ENCODE peak calls at places on chromosomes 5 and 9, in eight cellular contexts. F is endothelial cell of umbilical vein; X is GM12878; Y is naive thymus-derived CD4-positive, alpha-beta T cell; E is tibial nerve; T is fibroblast of lung; W is hepatocyte; D is breast epithelium. S is an unnamed sample.
A peak's percentile ranks its signal among the peaks of the same experiment; 100 is the strongest.

GRCh38 chr5:113202904-113203716 is 226.5 kb downstream of the DCP2 start:
- DNase-seq in D (peak; percentile 68), X (no peak), W (peak; percentile 89), E (peak; percentile 20), T (peak; percentile 83), F (peak; percentile 42), Y (no peak), S (no peak)

GRCh38 chr9:107389617-107390071 is 99.9 kb downstream of the KLF4 start:
- DNase-seq in T (peak; percentile 12), Y (no peak), E (peak; percentile 42), D (peak; percentile 62), F (no peak), X (no peak), W (peak; percentile 78), S (no peak)

GRCh38 chr5:153496835-153497234 is 6.4 kb downstream of the GRIA1 start:
- DNase-seq in F (peak; percentile 69), E (no peak), T (peak; percentile 21), W (peak; percentile 45), D (no peak), X (no peak), Y (no peak), S (no peak)

GRCh38 chr5:61098251-61098650 is 64.0 kb downstream of the SMIM15 start:
- DNase-seq in W (no peak), D (no peak), X (no peak), Y (no peak), F (no peak), T (no peak), E (no peak), S (no peak)

GRCh38 chr9:99873531-99873930 is 32.9 kb upstream of the STX17 start:
- DNase-seq in X (no peak), F (no peak), W (no peak), T (peak; percentile 85), Y (no peak), E (no peak), D (no peak), S (no peak)

GRCh38 chr5:131977212-131977604 is 31.7 kb upstream of the MEIKIN start:
- DNase-seq in E (no peak), T (no peak), Y (no peak), F (peak; percentile 15), D (no peak), W (no peak), X (no peak), S (no peak)

GRCh38 chr5:115601709-115602584 is at the start of gene TICAM2:
- DNase-seq in E (peak; percentile 31), Y (peak; percentile 60), D (peak; percentile 52), W (peak; percentile 72), F (peak; percentile 57), T (peak; percentile 83), X (peak; percentile 77), S (peak; percentile 85)

GRCh38 chr9:121902483-121903135 is 190.5 kb downstream of the TTLL11 start:
- DNase-seq in X (peak; percentile 15), T (peak; percentile 100), Y (no peak), E (no peak), W (no peak), D (no peak), F (peak; percentile 95), S (no peak)

GRCh38 chr9:14308751-14309140 is 5.2 kb downstream of the NFIB start:
- DNase-seq in E (no peak), X (no peak), T (peak; percentile 37), D (no peak), Y (no peak), F (peak; percentile 26), W (no peak), S (no peak)
- H3K4me3 ChIP-seq in E (peak overlapping the region; percentile 8), X (no peak overlapping the region), T (peak overlapping the region; percentile 85), D (peak overlapping the region; percentile 83), Y (no peak overlapping the region), F (no peak overlapping the region), W (no peak overlapping the region), S (no peak overlapping the region)

DNA sequence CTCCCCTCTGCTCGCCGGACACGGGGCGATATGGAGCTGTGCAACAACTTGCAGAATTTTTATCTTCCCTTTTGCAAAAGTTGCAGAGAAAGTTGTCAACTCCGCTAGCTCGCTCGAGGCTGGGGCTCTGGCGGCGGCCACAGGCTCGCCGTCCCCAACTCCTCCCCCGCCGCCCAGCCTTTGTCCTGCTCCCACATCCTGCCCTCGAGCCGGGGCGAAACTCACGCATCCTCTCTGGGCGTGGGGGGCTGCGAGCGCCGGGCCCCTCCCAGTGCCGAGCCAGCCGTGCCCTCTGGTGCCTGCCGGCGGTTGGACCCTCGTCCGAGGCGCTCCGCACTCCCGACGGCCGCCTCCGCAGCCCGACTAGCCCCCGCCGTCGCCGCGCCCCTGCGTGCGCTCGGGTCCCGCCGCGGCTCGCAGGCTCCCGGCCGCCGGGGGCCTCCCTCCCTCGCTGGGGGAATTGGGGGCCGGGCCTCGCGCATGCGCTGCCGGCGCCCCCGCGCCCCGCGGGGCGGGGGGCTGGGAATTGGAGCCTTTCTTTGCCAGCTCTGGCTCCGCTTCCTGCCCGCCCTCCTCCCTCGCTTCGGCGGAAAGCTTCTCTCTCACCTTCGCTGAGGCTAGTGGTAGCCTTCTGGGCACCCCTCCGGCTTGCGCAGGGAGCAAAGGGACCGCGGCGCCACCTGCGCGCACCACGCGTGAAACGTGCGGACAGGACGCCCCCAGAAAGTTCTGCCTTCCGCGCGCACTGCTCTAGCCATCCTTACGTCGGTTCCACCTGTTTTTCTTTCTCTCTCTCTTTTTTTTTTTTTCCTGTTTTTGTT is at the start of gene CCNJL:
- DNase-seq in X (no peak), D (no peak), W (peak; percentile 85), E (no peak), Y (no peak), F (peak; percentile 78), T (peak; percentile 53), S (peak; percentile 25)
- H3K27ac ChIP-seq in X (no peak within 1 kb of the TSS), D (peak within 1 kb of the TSS; percentile 60), W (peak within 1 kb of the TSS; percentile 88), E (no peak within 1 kb of the TSS), Y (no peak within 1 kb of the TSS), F (peak within 1 kb of the TSS; percentile 29), T (no peak within 1 kb of the TSS), S (no peak within 1 kb of the TSS)

GRCh38 chr5:150161242-150162141 is 5.1 kb upstream of the CDX1 start:
- DNase-seq in D (peak; percentile 85), F (peak; percentile 59), X (no peak), T (peak; percentile 52), Y (peak; percentile 68), W (peak; percentile 90), E (peak; percentile 79), S (peak; percentile 90)
- H3K4me3 ChIP-seq in D (no peak overlapping the region), F (no peak overlapping the region), X (no peak overlapping the region), T (no peak overlapping the region), Y (no peak overlapping the region), W (no peak overlapping the region), E (no peak overlapping the region), S (no peak overlapping the region)

GRCh38 chr5:179346875-179347274 is 1.6 kb upstream of the ADAMTS2 start:
- DNase-seq in T (no peak), F (no peak), X (no peak), D (no peak), E (no peak), Y (no peak), W (no peak), S (no peak)
- H3K27ac ChIP-seq in T (no peak overlapping the region), F (no peak overlapping the region), X (no peak overlapping the region), D (no peak overlapping the region), E (no peak overlapping the region), Y (no peak overlapping the region), W (no peak overlapping the region), S (no peak overlapping the region)

DNA sequence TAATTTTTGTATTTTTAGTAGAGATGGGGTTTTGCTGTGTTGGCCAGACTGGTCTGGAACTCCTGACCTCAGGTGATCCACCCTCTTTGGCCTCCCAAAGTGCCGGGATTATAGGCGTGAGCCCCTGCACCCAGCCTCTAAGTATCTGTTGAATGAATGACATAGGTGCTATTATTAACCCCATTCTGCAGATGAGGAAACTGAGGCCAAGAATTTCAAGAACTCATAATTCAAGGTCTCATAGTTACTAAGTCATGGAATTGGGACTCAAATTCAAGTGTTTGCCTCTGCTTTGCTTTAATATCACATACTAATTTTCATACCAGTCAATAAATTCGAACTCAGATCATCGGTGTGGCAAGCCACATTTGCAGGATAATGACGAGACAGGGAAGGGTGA is 1.9 kb downstream of the KIF20A start:
- DNase-seq in E (no peak), W (no peak), F (no peak), D (no peak), X (no peak), Y (no peak), T (no peak), S (no peak)
- H3K4me3 ChIP-seq in E (no peak overlapping the region), W (no peak overlapping the region), F (no peak overlapping the region), D (no peak overlapping the region), X (peak overlapping the region; percentile 87), Y (no peak overlapping the region), T (no peak overlapping the region), S (no peak overlapping the region)

DNA sequence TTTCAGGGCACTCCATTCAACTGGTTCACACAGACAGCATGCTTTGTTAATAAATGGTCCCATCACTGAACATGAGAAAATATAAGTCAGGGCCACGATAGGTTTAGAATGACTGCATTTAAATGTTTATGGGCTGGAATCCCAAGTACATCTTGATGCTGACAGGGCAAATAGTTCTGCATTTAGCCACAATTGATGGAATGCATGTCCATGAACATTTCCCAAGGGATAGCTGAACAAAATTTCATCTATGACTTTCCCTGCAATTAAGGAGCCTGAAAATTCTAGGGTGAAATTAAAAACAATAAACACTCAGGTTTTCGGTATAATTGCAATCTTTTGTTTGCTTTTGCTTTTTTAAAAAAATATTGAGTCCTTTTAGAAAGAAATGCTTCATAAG is 124.4 kb downstream of the CAAP1 start:
- DNase-seq in F (no peak), D (no peak), Y (no peak), X (no peak), W (no peak), E (no peak), T (no peak), S (no peak)
- H3K27ac ChIP-seq in F (no peak overlapping the region), D (no peak overlapping the region), Y (no peak overlapping the region), X (no peak overlapping the region), W (no peak overlapping the region), E (no peak overlapping the region), T (no peak overlapping the region), S (no peak overlapping the region)

DNA sequence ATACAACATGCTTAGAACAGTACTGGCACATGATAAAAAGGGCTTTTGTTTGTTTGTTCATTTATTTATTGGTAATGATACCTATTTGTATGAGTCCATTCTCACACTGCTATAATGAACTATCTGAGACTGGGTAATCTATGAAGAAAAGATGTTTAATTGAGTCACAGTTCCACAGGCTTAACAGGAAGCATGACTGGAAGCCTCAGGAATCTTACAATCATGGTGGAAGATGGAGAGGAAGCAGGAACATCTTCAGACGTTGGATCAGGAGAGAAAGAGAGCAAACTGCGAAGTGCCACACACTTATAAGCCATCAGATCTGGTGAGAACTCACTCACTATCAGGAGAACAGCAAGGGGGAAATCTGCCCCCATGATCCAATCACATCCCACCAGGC is 847.7 kb downstream of the CDH18 start:
- DNase-seq in E (no peak), D (no peak), T (no peak), F (no peak), X (no peak), W (no peak), Y (no peak), S (no peak)
- H3K4me3 ChIP-seq in E (no peak overlapping the region), D (no peak overlapping the region), T (no peak overlapping the region), F (no peak overlapping the region), X (no peak overlapping the region), W (no peak overlapping the region), Y (no peak overlapping the region), S (no peak overlapping the region)

GRCh38 chr5:87413116-87413645 is 451 bp upstream of the CCNH start:
- DNase-seq in D (no peak), X (no peak), E (no peak), T (peak; percentile 20), Y (no peak), W (no peak), F (no peak), S (no peak)
- H3K27ac ChIP-seq in D (peak overlapping the region; percentile 97), X (no peak overlapping the region), E (peak overlapping the region; percentile 97), T (peak overlapping the region; percentile 100), Y (peak overlapping the region; percentile 99), W (peak overlapping the region; percentile 79), F (peak overlapping the region; percentile 56), S (peak overlapping the region; percentile 95)

GRCh38 chr5:43973908-43974307 is 370.9 kb downstream of the NNT start:
- DNase-seq in W (no peak), T (no peak), Y (no peak), E (no peak), X (no peak), D (no peak), F (no peak), S (no peak)
- H3K4me3 ChIP-seq in W (no peak overlapping the region), T (no peak overlapping the region), Y (no peak overlapping the region), E (no peak overlapping the region), X (no peak overlapping the region), D (no peak overlapping the region), F (no peak overlapping the region), S (no peak overlapping the region)